ENCODE peak calls at places on chromosomes 2 and 18, in seven cellular contexts. H, P, W, V, Q, T and B are unnamed samples.

GRCh38 chr18:12839057-12839525 is 44.9 kb downstream of the PTPN2 start:
- DNase-seq in P (no peak), H (no peak), Q (no peak), T (peak), V (no peak), W (no peak), B (no peak)

GRCh38 chr2:136378712-136379595 is 261.0 kb upstream of the CXCR4 start:
- DNase-seq in T (peak), H (peak), W (peak), Q (peak), P (no peak), V (peak), B (peak)

GRCh38 chr2:193868833-193869232 is 1674.1 kb upstream of the TMEFF2 start:
- DNase-seq in V (no peak), T (no peak), P (no peak), Q (no peak), W (no peak), H (no peak), B (no peak)

GRCh38 chr2:64479259-64480198 is 25.6 kb downstream of the LGALSL start:
- DNase-seq in V (no peak), Q (no peak), H (no peak), T (no peak), W (no peak), P (no peak), B (no peak)

GRCh38 chr2:233423436-233423860 is 69.2 kb downstream of the DGKD start:
- DNase-seq in W (no peak), P (peak), H (no peak), T (no peak), Q (no peak), V (no peak), B (peak)

GRCh38 chr2:29628078-29628765 is 293.2 kb downstream of the ALK start:
- DNase-seq in H (no peak), Q (no peak), V (no peak), W (no peak), T (no peak), P (no peak), B (no peak)

GRCh38 chr2:205902041-205902898 is 183.7 kb downstream of the INO80D start:
- DNase-seq in H (no peak), Q (no peak), W (peak), V (no peak), P (no peak), T (no peak), B (peak)

GRCh38 chr2:23379220-23379695 is 5.7 kb upstream of the KLHL29 start:
- DNase-seq in H (no peak), Q (no peak), V (no peak), W (no peak), T (peak), P (no peak), B (no peak)

GRCh38 chr18:33761363-33761762 is 183.3 kb downstream of the ASXL3 start:
- DNase-seq in T (peak), V (no peak), W (peak), H (peak), Q (peak), P (no peak), B (peak)

GRCh38 chr18:21682276-21683051 is 22.1 kb downstream of the ABHD3 start:
- DNase-seq in Q (peak), T (no peak), P (no peak), W (no peak), V (no peak), H (peak), B (no peak)

GRCh38 chr2:109206569-109207145 is 77.7 kb downstream of the SH3RF3 start:
- DNase-seq in P (no peak), V (no peak), T (no peak), H (no peak), W (no peak), Q (no peak), B (no peak)